ENCODE peak calls at places on chromosomes 11 and 22, in ten cellular contexts. D, X, O, Z, K, P, F, Q, Y and C are unnamed samples.

GRCh38 chr22:27603823-27604190 is 197.7 kb downstream of the MN1 start:
- DNase-seq in F (no peak), O (no peak), Z (peak; percentile 51), K (no peak), Q (no peak), D (no peak), Y (peak; percentile 25), X (no peak), P (no peak), C (no peak)

GRCh38 chr11:7520011-7520942 is 6.5 kb downstream of the PPFIBP2 start:
- DNase-seq in D (no peak), Q (no peak), K (no peak), Z (no peak), X (no peak), F (no peak), P (no peak), O (no peak), Y (no peak), C (no peak)

GRCh38 chr11:62492586-62492985 is 54.0 kb downstream of the AHNAK start:
- DNase-seq in D (no peak), K (no peak), Y (no peak), O (no peak), Q (no peak), P (no peak), F (no peak), X (no peak), Z (no peak), C (no peak)

GRCh38 chr22:49922484-49922883 is 4.0 kb downstream of the CRELD2 start:
- DNase-seq in D (no peak), F (no peak), O (no peak), Y (no peak), Z (peak; percentile 77), Q (no peak), K (no peak), P (no peak), X (no peak), C (no peak)

GRCh38 chr22:41822289-41823057 is 10.4 kb upstream of the SREBF2 start:
- DNase-seq in Y (no peak), Z (no peak), K (no peak), F (peak; percentile 62), O (no peak), D (no peak), X (peak; percentile 82), Q (no peak), P (no peak), C (no peak)

GRCh38 chr22:43289551-43289963 is 53.6 kb downstream of the SCUBE1 start:
- DNase-seq in D (no peak), Z (no peak), F (no peak), Y (no peak), X (peak; percentile 11), O (no peak), K (no peak), Q (no peak), P (no peak), C (no peak)

GRCh38 chr11:45252134-45252856 is 33.8 kb downstream of the SYT13 start:
- DNase-seq in P (peak; percentile 31), D (peak; percentile 90), K (peak; percentile 38), X (peak; percentile 7), O (no peak), Y (peak; percentile 78), Z (no peak), F (peak; percentile 75), Q (no peak), C (no peak)

GRCh38 chr22:48752451-48753380 is 1075.0 kb downstream of the BRD1 start:
- DNase-seq in Y (no peak), F (no peak), P (peak; percentile 16), Z (no peak), O (peak; percentile 18), D (no peak), Q (peak; percentile 63), K (no peak), X (no peak), C (no peak)

GRCh38 chr22:25754527-25755202 is 12.7 kb downstream of the MYO18B start:
- DNase-seq in F (no peak), K (no peak), D (no peak), Q (no peak), Y (peak; percentile 95), X (peak; percentile 80), Z (no peak), P (no peak), O (no peak), C (no peak)

DNA sequence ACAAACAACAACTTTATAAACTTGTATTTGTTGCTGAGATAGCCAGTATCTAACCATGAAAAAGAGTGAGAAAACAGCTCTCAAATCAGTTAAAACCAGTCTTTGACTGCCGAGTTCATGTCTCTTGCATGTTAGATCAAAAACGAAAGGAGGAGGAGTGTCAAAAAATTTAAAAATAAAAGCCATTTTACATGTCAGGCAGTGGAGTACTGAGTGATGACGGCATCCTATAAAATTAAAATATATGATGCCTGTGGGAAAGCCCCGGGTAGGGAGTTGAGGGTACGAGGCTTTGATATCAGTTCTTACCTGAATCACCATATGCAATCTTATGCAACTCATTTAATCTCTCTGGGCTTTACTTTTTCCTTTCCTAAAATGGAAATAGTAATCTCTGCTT is 117.3 kb downstream of the ETS1 start:
- DNase-seq in X (no peak), Y (no peak), Z (no peak), D (no peak), P (no peak), O (no peak), F (no peak), K (no peak), Q (no peak), C (no peak)
- H3K4me1 ChIP-seq in X (peaks cover 40% of the 10 kb centered on the region), Y (peaks cover 13% of the 10 kb centered on the region), Z (peaks cover 100% of the 10 kb centered on the region), D (peaks cover 75% of the 10 kb centered on the region), P (peaks cover 92% of the 10 kb centered on the region), O (peaks cover 38% of the 10 kb centered on the region), F (peaks cover 12% of the 10 kb centered on the region), K (peaks cover 18% of the 10 kb centered on the region), Q (peaks cover 50% of the 10 kb centered on the region), C (peaks cover 15% of the 10 kb centered on the region)

GRCh38 chr22:39666495-39666894 is 95.9 kb downstream of the CACNA1I start:
- DNase-seq in F (no peak), D (no peak), Y (no peak), O (no peak), Q (no peak), P (no peak), Z (no peak), K (peak; percentile 75), X (no peak), C (no peak)

GRCh38 chr22:39663751-39664150 is 93.2 kb downstream of the CACNA1I start:
- DNase-seq in F (no peak), Y (no peak), O (no peak), Z (no peak), Q (no peak), P (no peak), D (no peak), X (no peak), K (peak; percentile 85), C (no peak)

GRCh38 chr22:39665661-39666431 is 95.3 kb downstream of the CACNA1I start:
- DNase-seq in D (no peak), Q (no peak), Y (no peak), O (no peak), P (no peak), K (no peak), X (no peak), Z (no peak), F (no peak), C (no peak)

GRCh38 chr22:39665229-39665628 is 94.7 kb downstream of the CACNA1I start:
- DNase-seq in P (no peak), Q (no peak), F (no peak), D (no peak), Z (no peak), K (peak; percentile 73), Y (no peak), X (no peak), O (no peak), C (no peak)

DNA sequence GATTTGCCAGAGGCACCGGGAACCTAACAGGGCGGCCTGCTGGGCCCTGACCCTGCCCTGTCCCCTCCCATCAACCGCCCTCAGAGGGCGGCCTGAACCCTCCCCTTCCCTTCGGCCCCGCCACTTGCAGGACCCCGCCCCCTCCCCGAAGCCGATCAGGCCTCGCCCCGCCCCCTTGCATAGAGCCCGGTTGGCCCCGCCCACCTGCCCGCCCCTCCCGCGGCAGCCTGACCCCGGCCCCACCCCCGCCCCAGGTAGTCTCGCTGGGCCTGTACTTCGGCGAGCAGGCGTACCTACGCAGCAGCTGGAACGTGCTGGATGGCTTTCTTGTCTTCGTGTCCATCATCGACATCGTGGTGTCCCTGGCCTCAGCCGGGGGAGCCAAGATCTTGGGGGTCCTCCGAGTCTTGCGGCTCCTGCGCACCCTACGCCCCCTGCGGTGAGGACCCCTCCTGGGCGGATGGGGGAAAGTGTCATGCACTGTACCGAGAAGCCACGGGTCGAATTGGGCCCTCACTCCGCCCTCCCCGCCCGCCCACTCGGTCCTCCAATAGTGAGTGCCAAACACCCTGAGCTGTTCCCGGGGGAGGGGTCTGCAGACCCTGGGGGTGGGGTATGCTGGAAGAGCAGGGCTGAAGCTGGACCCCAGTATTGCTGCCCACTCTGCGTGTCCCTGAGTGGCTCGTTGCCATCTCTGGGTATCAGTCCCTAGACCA is 94.1 kb downstream of the CACNA1I start:
- DNase-seq in Q (no peak), D (no peak), F (no peak), Z (no peak), X (no peak), P (no peak), K (peak; percentile 87), Y (no peak), O (no peak), C (no peak)
- H3K27me3 ChIP-seq in Q (peaks cover 72% of the 10 kb centered on the region), D (no peaks in the 10 kb centered on the region), F (no peaks in the 10 kb centered on the region), Z (peaks cover 78% of the 10 kb centered on the region), X (peaks cover 74% of the 10 kb centered on the region), P (peaks cover 2% of the 10 kb centered on the region), K (no peaks in the 10 kb centered on the region), Y (peaks cover 38% of the 10 kb centered on the region), O (no peaks in the 10 kb centered on the region), C (peaks cover 46% of the 10 kb centered on the region)

DNA sequence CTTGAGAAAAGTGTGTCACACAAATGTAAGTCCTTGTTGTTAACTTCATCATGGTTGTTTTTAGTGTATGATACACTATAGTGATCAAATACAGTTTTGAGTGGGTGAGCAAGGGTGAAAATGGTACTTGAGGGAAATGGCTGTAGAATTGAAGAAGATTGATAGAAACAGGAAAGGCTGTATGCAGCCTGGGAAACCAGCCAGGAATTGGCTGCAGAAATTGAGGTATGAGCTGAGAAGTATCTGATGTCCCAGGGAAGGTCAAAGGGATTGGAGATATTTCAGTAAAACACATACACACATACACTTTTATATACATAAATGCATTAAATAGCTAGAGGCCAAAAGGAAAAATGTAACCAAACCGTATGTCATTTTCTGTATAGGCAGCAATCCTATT is 13.1 kb upstream of the YAP1 start:
- DNase-seq in P (no peak), O (no peak), F (no peak), Y (no peak), Q (no peak), K (no peak), D (no peak), Z (no peak), X (peak; percentile 39), C (no peak)
- H3K4me1 ChIP-seq in P (no peaks in the 10 kb centered on the region), O (no peaks in the 10 kb centered on the region), F (no peaks in the 10 kb centered on the region), Y (no peaks in the 10 kb centered on the region), Q (no peaks in the 10 kb centered on the region), K (no peaks in the 10 kb centered on the region), D (no peaks in the 10 kb centered on the region), Z (no peaks in the 10 kb centered on the region), X (no peaks in the 10 kb centered on the region), C (no peaks in the 10 kb centered on the region)

GRCh38 chr11:114208371-114208770 is 87.8 kb upstream of the NNMT start:
- DNase-seq in X (no peak), D (no peak), Z (no peak), P (no peak), Y (no peak), Q (no peak), F (no peak), K (no peak), O (no peak), C (no peak)
- H3K27me3 ChIP-seq in X (peaks cover 37% of the 10 kb centered on the region), D (no peaks in the 10 kb centered on the region), Z (no peaks in the 10 kb centered on the region), P (no peaks in the 10 kb centered on the region), Y (no peaks in the 10 kb centered on the region), Q (no peaks in the 10 kb centered on the region), F (peaks cover 27% of the 10 kb centered on the region), K (peaks cover 98% of the 10 kb centered on the region), O (no peaks in the 10 kb centered on the region), C (no peaks in the 10 kb centered on the region)